ENCODE peak calls at places on chromosomes 2 and 18, in ten cellular contexts. O is fibroblast of lung, D is hepatocyte, K is endodermal cell, A is brain microvascular endothelial cell, F is endothelial cell of umbilical vein, N is heart left ventricle, Z is bronchial epithelial cell, L is tibial nerve, C is heart right ventricle. Q is an unnamed sample.
A peak's percentile ranks its signal among the peaks of the same experiment; 100 is the strongest.

GRCh38 chr2:239684271-239684670 is 283.5 kb upstream of the HDAC4 start:
- DNase-seq in D (no peak), K (peak; percentile 12), C (no peak), A (no peak), O (no peak), N (no peak), L (no peak), Z (no peak), F (no peak), Q (no peak)

GRCh38 chr18:27411911-27412310 is 226.8 kb upstream of the CHST9 start:
- DNase-seq in Z (peak; percentile 29), A (no peak), C (no peak), L (no peak), F (no peak), D (no peak), N (no peak), K (no peak), O (peak; percentile 79), Q (no peak)

GRCh38 chr2:237665713-237666143 is 38.3 kb downstream of the LRRFIP1 start:
- DNase-seq in N (no peak), L (no peak), F (no peak), K (peak; percentile 75), C (no peak), O (no peak), Z (no peak), A (no peak), D (no peak), Q (no peak)

GRCh38 chr2:227592694-227593387 is 5.9 kb upstream of the SCYGR2 start:
- DNase-seq in O (no peak), L (no peak), D (no peak), N (no peak), Z (peak; percentile 25), A (no peak), C (no peak), F (no peak), K (no peak), Q (no peak)

GRCh38 chr2:60899230-60899891 is 18.0 kb downstream of the REL start:
- DNase-seq in D (no peak), K (no peak), F (peak; percentile 44), C (no peak), Z (no peak), N (no peak), L (no peak), A (no peak), O (no peak), Q (no peak)

GRCh38 chr2:60411295-60411694 is 142.2 kb downstream of the BCL11A start:
- DNase-seq in F (no peak), K (no peak), D (no peak), N (no peak), O (peak; percentile 8), L (no peak), C (no peak), Z (no peak), A (no peak), Q (no peak)

GRCh38 chr2:43133336-43133707 is 93.1 kb downstream of the ZFP36L2 start:
- DNase-seq in N (no peak), Z (no peak), D (no peak), C (no peak), K (no peak), L (no peak), O (no peak), F (no peak), A (no peak), Q (no peak)

GRCh38 chr2:7915302-7916200 is 766.3 kb upstream of the ID2 start:
- DNase-seq in A (no peak), L (no peak), O (no peak), F (no peak), N (no peak), C (no peak), K (no peak), D (peak; percentile 13), Z (no peak), Q (no peak)

GRCh38 chr2:220036431-220036830 is 409.0 kb downstream of the SLC4A3 start:
- DNase-seq in C (no peak), N (no peak), K (no peak), D (no peak), A (no peak), O (no peak), Z (no peak), L (no peak), F (no peak), Q (no peak)

GRCh38 chr18:62975785-62976184 is 260.4 kb downstream of the PHLPP1 start:
- DNase-seq in C (no peak), D (no peak), N (no peak), Z (no peak), A (no peak), K (no peak), L (no peak), F (no peak), O (no peak), Q (no peak)
- H3K36me3 ChIP-seq in C (no peaks in the 10 kb centered on the region), D (no peaks in the 10 kb centered on the region), N (peaks cover 30% of the 10 kb centered on the region), Z (peaks cover 3% of the 10 kb centered on the region), A (peaks cover 2% of the 10 kb centered on the region), K (peaks cover 11% of the 10 kb centered on the region), L (peaks cover 63% of the 10 kb centered on the region), F (peaks cover 6% of the 10 kb centered on the region), O (peaks cover 8% of the 10 kb centered on the region), Q (no peaks in the 10 kb centered on the region)

DNA sequence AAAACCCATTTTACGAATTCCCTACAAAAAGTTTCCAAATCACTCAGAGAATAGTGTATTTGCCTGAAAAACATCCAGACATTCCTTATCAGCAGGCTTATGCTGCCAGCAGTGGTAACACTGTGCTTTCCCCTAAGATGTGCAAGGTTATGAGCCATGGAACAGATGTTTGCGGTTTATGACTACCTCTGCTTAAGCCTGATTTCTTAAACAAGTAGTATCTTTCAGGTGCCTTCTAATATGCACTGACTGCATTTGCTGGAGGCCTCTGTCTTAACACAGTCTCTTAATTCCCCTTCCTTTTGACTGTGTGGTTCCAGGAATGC is 54.8 kb downstream of the CDC42EP3 start:
- DNase-seq in Z (no peak), D (peak; percentile 44), N (no peak), O (peak; percentile 89), L (no peak), K (no peak), A (no peak), F (no peak), C (no peak), Q (no peak)
- TF ChIP-seq CTCF in Z (no peak), D (no peak), N (no peak), O (no peak), L (no peak), K (no peak), A (no peak), F (no peak), C (no peak), Q (no peak)

DNA sequence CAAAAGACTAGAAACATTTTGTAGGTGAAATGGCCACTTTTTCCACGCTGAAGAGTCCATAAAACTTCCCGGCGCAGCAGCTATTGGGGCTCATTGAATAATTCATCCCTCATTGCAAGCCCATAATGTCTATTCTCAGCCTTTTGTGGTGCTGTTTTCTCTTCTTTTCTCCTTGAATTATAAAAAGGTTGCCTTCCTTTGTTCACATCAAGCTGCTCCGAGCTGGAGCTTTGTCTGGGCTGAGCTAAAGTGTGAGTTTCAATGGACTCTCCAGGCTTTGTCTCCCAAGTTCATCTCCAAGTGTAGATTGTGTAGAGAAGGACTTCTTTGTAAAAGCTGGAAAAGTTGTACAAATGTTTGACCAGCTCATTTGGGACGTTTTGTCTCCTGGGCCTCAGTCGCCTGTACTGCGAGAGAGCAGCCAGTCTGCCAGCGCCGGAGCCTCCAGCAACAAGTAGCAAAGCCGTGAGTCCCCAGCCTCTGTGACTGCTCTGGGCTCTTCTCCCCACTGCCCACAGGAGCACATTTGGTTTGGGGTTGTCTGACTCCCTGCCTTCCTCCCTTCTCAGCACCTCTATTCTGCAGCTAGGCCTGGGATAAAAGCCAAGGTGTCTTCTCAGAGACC is 6.6 kb downstream of the PAX3 start:
- DNase-seq in F (no peak), N (no peak), C (no peak), K (peak; percentile 61), L (no peak), A (no peak), Z (no peak), O (no peak), D (no peak), Q (no peak)
- H3K27me3 ChIP-seq in F (peaks cover 91% of the 10 kb centered on the region), N (peaks cover 96% of the 10 kb centered on the region), C (peaks cover 99% of the 10 kb centered on the region), K (peaks cover 100% of the 10 kb centered on the region), L (peaks cover 100% of the 10 kb centered on the region), A (peaks cover 85% of the 10 kb centered on the region), Z (peaks cover 78% of the 10 kb centered on the region), O (peaks cover 66% of the 10 kb centered on the region), D (peaks cover 99% of the 10 kb centered on the region), Q (peaks cover 25% of the 10 kb centered on the region)

DNA sequence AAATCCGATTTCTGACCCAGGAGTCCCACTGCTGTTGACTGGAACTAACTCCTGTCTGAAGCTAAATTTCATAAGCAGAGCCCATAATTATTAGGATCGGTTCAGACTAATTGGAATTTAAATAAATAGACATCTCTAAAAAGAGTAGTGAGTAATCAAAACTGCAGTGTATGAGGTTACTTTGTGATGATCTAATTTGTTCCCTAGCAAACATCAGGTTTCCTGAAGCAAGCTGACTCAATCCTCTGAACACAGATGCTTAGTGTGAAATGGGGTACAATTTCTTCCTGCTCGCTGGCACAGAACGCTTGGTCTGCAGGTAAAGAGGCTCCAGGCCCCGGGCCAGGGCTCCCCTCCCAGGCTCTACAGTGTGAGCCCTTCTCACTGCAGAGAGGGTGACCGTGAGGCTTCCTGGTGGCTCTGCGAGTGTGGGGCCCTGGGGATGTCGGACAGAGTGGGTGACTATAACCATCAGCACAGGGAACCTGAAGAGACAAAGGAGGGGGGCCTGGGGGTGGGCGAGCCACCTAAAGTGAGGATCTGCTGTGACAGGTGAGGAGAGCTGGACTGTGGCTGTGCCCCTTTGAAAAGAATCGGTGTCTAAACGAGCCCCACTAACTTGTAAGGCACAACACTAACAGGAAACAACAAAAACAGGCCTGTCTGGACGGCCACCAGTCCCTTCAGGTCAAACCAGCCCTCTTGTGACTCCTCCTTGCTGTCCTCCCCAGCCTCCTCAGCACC is 20.2 kb downstream of the CHST10 start:
- DNase-seq in D (no peak), Z (peak; percentile 77), L (no peak), K (no peak), F (no peak), N (no peak), C (no peak), A (no peak), O (peak; percentile 8), Q (no peak)
- H3K36me3 ChIP-seq in D (no peaks in the 10 kb centered on the region), Z (no peaks in the 10 kb centered on the region), L (peaks cover 98% of the 10 kb centered on the region), K (peaks cover 16% of the 10 kb centered on the region), F (peaks cover 2% of the 10 kb centered on the region), N (peaks cover 32% of the 10 kb centered on the region), C (no peaks in the 10 kb centered on the region), A (no peaks in the 10 kb centered on the region), O (no peaks in the 10 kb centered on the region), Q (no peaks in the 10 kb centered on the region)

DNA sequence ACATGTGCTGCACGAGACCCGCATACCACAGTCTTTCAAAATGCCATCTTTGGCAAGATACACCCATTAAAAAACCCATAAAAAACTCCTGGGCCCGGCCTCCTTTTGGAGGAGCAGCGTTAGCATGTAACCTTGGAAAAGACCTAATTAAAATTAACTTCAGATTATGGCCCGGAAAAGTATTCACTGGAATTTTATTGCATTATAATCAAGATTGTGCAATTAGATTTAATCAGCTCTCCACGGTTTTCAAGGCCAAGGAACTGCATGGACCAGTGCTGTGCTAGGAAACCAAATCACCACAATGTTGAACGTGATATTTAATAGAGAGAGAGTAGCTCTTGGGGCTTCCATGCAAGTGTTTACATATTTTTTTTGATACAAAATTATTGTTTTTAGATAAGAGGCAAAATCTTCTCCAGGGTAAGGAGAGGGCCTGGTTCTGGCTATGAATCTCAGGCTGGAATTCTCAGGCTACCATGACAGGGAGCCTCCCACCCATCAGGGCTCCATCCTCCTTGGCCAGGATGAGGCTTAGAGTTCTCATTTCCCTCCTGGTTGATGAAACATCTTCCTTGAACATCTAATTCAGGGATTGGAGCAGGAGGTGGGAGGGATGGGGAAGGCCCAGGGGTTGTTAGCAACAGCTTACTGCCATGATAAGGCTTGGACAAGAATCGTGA is 82.0 kb upstream of the TTC39C start:
- DNase-seq in D (no peak), L (no peak), Z (no peak), N (no peak), O (no peak), A (no peak), K (no peak), F (no peak), C (no peak), Q (no peak)
- TF ChIP-seq CTCF in D (no peak), L (no peak), Z (no peak), N (no peak), O (no peak), A (no peak), K (no peak), F (no peak), C (no peak), Q (no peak)